ENCODE peak calls at places on chromosomes 6 and 20, in eight cellular contexts. M is A549; Y is CD4-positive, alpha-beta T cell; N is fibroblast of the aortic adventitia; E is neural crest cell; Q is coronary artery; F is right atrium auricular region; R is transverse colon. I is an unnamed sample.

GRCh38 chr6:31423550-31423949 is 20.2 kb downstream of the MICA start:
- DNase-seq in R (no peak), M (no peak), N (no peak), Y (no peak), F (no peak), E (no peak), Q (no peak), I (no peak)

GRCh38 chr6:121847806-121848522 is 412.5 kb downstream of the GJA1 start:
- DNase-seq in E (no peak), Q (no peak), R (no peak), M (no peak), N (no peak), Y (no peak), F (no peak), I (no peak)

GRCh38 chr6:56571605-56572004 is 71.1 kb downstream of the DST start:
- DNase-seq in F (no peak), E (no peak), R (no peak), Q (no peak), Y (no peak), N (no peak), M (no peak), I (no peak)

GRCh38 chr6:33623895-33624381 is 2.8 kb downstream of the ITPR3 start:
- DNase-seq in M (no peak), F (no peak), R (peak), N (no peak), Q (no peak), Y (no peak), E (no peak), I (no peak)

GRCh38 chr6:162260024-162260423 is 467.5 kb downstream of the PRKN start:
- DNase-seq in M (no peak), F (no peak), Q (no peak), E (no peak), N (no peak), R (no peak), Y (no peak), I (no peak)

GRCh38 chr6:106534564-106534982 is 94.7 kb downstream of the RTN4IP1 start:
- DNase-seq in F (no peak), Q (no peak), R (no peak), Y (no peak), N (no peak), E (no peak), M (no peak), I (no peak)

GRCh38 chr6:19268718-19269117 is 568.5 kb upstream of the ID4 start:
- DNase-seq in Y (no peak), E (no peak), R (no peak), N (no peak), Q (no peak), M (no peak), F (no peak), I (no peak)

GRCh38 chr20:32971703-32972161 is 32.5 kb downstream of the SUN5 start:
- DNase-seq in Q (peak), Y (no peak), R (no peak), N (no peak), E (no peak), M (no peak), F (peak), I (no peak)

GRCh38 chr20:48238326-48238725 is 453.0 kb upstream of the SULF2 start:
- DNase-seq in F (no peak), Y (no peak), N (peak), M (no peak), R (no peak), Q (no peak), E (no peak), I (no peak)

GRCh38 chr20:8974009-8974708 is 94.7 kb upstream of the PLCB4 start:
- DNase-seq in N (no peak), M (no peak), E (no peak), F (no peak), Y (no peak), Q (no peak), R (no peak), I (no peak)

DNA sequence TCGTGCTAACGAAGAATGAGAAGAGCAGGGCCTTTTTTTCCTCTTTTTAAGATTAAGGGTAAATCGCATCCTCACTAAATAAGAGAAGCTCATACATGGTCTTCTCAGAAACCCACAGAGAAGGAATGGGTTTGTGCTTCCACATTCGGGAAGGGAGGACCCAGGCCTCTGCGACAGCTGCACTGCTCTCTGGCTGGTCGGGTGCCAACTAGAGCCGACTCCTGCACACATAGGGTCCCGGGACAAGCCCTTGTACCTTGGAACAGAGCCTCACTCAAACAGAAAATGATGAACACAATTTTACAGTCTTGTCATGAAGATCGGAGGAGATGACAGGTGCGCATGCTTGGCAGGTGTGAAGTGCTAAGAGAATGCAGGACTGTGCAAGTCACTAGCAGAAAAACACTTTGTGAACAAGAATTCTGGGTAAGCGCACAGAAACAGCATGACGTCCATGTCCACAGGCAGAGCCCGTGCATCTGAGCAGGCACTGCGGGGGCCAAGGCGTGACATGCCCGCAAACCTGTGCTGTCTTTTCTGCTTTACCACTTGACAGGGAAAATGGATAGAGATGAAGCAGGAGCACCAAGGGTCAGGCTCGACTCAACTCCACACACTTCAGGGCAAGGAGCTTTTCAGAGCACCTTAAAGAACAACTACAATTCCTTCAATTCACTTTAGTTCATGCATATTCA is 101.0 kb upstream of the MPC1 start:
- DNase-seq in E (no peak), N (no peak), M (no peak), Q (no peak), R (no peak), Y (no peak), F (no peak), I (no peak)
- TF ChIP-seq CTCF in E (no peak), N (no peak), M (no peak), Q (no peak), R (no peak), Y (no peak), F (no peak), I (no peak)

DNA sequence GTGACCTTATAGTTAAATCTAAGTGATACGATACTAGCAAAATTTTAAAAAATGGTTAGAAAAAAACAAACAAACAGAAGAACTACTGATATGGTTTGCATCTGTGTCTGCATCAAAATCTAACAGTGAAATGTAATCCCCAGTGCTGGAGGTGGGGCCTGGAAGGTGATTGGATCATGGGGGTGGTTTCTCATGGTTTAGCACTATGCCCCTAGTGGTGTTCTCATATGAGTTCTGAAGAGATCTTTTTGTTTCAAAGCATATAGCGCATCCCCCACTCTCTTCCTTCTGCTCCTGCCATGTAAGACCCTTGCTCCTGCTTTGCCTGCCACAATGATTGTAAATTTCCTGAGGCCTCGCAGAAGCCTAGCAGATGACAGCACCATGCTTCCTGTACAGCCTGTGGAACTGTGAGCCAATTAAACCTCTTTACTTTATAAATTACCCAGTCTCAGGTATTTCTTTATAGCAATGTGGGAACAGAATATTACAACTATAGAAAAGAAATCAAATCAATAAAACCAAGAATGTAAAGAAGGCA is 5.4 kb downstream of the FBXL4 start:
- DNase-seq in M (peak), Y (no peak), R (no peak), N (no peak), Q (no peak), F (no peak), E (no peak), I (no peak)
- TF ChIP-seq CTCF in M (no peak), Y (no peak), R (no peak), N (no peak), Q (no peak), F (no peak), E (peak), I (no peak)

GRCh38 chr6:163923658-163924411 is 509.3 kb downstream of the QKI start:
- DNase-seq in Y (no peak), Q (no peak), F (no peak), N (no peak), E (no peak), M (no peak), R (no peak), I (no peak)
- TF ChIP-seq CTCF in Y (no peak), Q (no peak), F (no peak), N (no peak), E (no peak), M (no peak), R (no peak), I (no peak)

GRCh38 chr6:15248451-15249370 is 2.8 kb downstream of the JARID2 start:
- DNase-seq in Q (peak), Y (peak), N (peak), E (peak), F (peak), R (peak), M (peak), I (peak)
- TF ChIP-seq CTCF in Q (no peak), Y (no peak), N (peak), E (no peak), F (peak), R (no peak), M (no peak), I (peak)

DNA sequence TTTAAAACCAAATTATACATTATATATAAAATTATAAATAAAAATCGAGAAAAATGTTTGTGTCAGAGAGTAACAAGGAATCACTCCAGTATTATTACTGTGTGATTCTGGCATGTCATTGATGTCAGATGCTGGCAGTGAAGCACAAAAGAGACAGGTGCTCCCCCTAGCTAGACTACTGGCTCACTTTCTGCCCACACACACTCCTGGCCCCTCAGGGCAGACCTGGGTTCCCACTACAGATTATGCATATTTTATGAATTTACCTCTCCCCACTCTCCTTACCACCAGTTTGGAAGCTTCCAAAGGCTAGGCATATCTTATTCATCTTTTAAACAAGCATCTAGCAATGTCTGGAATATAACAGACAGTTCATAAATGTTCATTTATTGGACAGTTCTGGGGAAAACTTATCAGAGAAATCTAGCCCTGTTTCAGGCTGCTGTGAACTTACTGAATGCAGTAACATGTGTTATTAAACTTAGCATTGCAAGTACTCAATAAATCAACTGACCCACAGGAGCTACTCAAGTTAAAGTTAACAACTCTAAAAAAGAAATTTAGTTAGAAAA is 12.8 kb downstream of the SNX3 start:
- DNase-seq in F (no peak), Q (no peak), E (no peak), R (no peak), N (no peak), M (no peak), Y (no peak), I (no peak)
- TF ChIP-seq CTCF in F (no peak), Q (no peak), E (no peak), R (no peak), N (no peak), M (peak), Y (no peak), I (no peak)

DNA sequence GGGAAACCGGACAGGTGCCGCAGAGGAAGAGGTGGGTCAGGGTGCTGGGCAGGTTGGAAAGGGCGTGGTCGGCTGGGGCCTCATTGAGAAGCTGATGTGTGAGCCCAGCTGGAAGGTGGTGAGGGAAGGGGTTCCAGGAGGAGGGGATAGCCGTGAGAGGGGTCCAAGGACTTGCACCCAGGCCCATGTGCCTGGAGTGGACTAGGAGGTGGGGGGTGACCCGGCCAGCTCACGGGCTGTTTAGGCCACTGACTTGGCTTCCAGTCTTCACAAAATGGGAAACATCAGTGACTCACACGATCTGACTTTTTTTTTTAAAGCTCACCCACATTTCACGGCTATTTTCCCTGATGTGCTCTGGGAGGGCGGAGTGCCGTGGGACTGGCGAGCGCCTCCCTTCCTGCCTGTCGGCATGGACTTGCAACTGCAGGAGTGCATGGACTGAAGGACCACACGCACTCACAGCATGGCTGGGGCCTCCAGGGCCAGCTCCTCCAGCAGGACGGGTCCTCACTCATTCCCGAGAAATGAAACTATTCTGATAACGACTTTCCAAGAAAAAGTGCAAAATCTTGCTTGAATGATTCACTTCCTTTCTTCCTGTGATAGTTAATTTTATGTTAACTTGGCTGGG is 13.5 kb upstream of the PDE10A start:
- DNase-seq in Y (no peak), M (no peak), N (peak), Q (no peak), R (no peak), E (no peak), F (no peak), I (no peak)
- TF ChIP-seq CTCF in Y (no peak), M (no peak), N (peak), Q (no peak), R (no peak), E (no peak), F (peak), I (no peak)

DNA sequence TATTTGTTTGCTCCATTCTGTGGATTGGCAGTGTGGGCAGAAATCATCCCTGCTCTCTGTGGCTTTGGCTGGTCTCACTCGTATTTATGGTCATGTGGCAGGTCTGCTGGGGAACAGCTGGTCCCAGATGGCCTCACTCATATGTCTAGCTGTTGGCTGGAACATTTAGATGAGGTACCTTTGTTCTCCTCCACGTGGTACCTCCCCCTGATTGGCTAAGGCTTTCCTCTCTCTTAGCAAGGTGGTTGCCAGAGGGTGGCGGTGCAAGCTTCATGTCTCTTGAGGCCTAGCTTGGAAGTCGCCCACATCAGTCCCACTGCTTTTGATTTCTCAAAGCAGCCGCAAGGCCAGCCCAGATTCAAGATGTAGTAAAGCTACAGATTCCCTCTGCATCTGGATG is 348.5 kb upstream of the BTBD3 start:
- DNase-seq in E (no peak), M (peak), F (no peak), R (no peak), Y (no peak), Q (no peak), N (no peak), I (no peak)
- TF ChIP-seq CTCF in E (no peak), M (no peak), F (no peak), R (no peak), Y (no peak), Q (no peak), N (no peak), I (no peak)

DNA sequence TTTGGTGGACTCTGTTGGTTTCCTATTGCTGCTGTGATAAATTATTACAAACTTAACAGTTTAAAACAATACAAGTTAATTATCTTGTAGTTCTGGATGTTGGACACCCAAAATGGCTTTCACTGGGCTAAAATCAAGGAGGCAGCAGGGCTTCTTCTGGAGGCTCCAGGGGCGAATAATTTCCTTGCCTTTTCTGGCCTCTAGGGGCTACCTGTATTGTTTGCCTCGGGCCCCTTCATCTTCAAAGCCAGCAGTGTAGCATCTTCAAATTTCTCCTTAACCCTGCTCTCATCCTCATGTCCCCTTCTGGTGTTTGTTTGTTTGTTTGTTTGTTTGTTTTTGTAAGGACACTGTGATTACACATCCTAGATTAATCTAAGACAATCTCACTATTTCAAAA is 60.5 kb upstream of the ANKEF1 start:
- DNase-seq in E (no peak), F (no peak), N (no peak), M (no peak), Y (no peak), Q (no peak), R (no peak), I (no peak)
- TF ChIP-seq CTCF in E (peak), F (no peak), N (no peak), M (no peak), Y (no peak), Q (no peak), R (no peak), I (peak)

DNA sequence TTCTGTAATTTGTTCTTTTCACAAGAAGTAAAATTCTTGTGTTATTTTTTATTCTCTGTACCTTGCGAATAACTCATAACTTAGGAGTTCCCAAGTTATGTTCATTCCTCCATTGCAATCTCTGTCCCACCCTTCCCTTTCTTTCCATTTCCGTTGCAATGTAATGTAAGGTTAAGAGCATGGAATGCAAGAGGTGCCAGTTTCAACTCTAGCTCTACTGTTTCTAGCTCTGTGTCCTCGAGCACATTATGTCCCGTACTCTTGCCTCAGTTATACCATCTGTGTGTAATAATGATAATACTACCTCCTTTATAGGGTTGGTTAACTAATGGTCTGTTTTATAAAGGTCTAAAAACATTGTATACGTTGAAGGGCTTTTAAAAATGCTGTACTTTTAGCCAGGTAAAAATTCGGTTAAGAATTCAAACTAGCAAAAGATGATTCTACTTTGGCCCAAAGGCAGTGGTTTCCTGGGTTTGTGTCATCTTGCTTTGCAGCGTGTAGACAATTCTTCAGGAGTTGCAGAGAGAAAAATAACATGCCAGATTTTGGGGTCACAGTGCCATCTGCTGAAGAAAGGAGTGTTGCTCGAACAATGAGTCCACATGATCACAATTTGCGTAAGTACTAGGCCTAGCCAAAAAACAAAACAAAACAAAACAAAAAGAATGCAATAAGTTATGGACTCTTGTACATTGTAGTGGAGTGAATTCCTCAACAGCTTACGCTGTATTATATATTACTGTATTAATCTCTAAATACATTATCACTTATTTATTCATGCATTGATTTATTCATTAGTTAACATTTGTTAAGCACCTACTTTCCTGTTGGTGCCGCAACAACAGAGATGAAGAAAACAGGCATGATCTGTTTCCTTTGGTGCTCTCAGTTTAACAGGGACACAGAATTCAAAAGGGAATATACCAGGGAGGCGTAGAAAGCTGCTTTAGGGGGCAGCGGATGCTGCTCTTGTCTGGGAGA is 10.0 kb upstream of the PFDN4 start:
- DNase-seq in N (peak), R (no peak), M (peak), E (no peak), F (no peak), Y (no peak), Q (no peak), I (no peak)
- TF ChIP-seq CTCF in N (peak), R (no peak), M (peak), E (peak), F (no peak), Y (no peak), Q (no peak), I (no peak)